ENCODE peak calls at places on chromosomes 6 and 20, in four cellular contexts. E is AG04450, P is AML-193, C is skeletal muscle cell. Y is an unnamed sample.

GRCh38 chr6:168518348-168518745 is 77.4 kb downstream of the SMOC2 start:
- DNase-seq in P (no peak), C (no peak), E (no peak), Y (no peak)

GRCh38 chr20:62951896-62952372 is 575 bp upstream of the SLC17A9 start:
- DNase-seq in E (no peak), C (no peak), P (no peak), Y (no peak)

GRCh38 chr6:73152998-73153757 is 72.1 kb downstream of the KHDC1L start:
- DNase-seq in P (no peak), E (peak; percentile 4), C (peak; percentile 15), Y (no peak)

GRCh38 chr6:107179004-107179403 is 63.7 kb upstream of the BEND3 start:
- DNase-seq in E (no peak), P (peak; percentile 24), C (no peak), Y (no peak)

GRCh38 chr6:158031191-158031444 is 49.5 kb downstream of the SYNJ2 start:
- DNase-seq in P (no peak), C (no peak), E (no peak), Y (no peak)

GRCh38 chr20:1875762-1876161 is 19.4 kb upstream of the SIRPA start:
- DNase-seq in C (no peak), E (no peak), P (no peak), Y (no peak)

GRCh38 chr20:57287007-57287810 is 20.8 kb upstream of the BMP7 start:
- DNase-seq in P (no peak), E (no peak), C (no peak), Y (no peak)

GRCh38 chr6:121647905-121648304 is 212.5 kb downstream of the GJA1 start:
- DNase-seq in E (peak; percentile 20), C (peak; percentile 37), P (no peak), Y (no peak)

GRCh38 chr20:46206025-46206424 is 87.9 kb downstream of the CD40 start:
- DNase-seq in E (no peak), P (peak; percentile 90), C (no peak), Y (no peak)

GRCh38 chr6:105894556-105894955 is 191.6 kb upstream of the PRDM1 start:
- DNase-seq in C (no peak), E (no peak), P (no peak), Y (no peak)

GRCh38 chr6:12504325-12504966 is 212.1 kb upstream of the PHACTR1 start:
- DNase-seq in C (no peak), E (no peak), P (peak; percentile 21), Y (no peak)

GRCh38 chr20:48897298-48898044 is 24.0 kb upstream of the ARFGEF2 start:
- DNase-seq in P (no peak), E (peak; percentile 47), C (peak; percentile 52), Y (no peak)

GRCh38 chr20:60250251-60250650 is 292.0 kb downstream of the CDH26 start:
- DNase-seq in E (no peak), P (no peak), C (no peak), Y (no peak)

GRCh38 chr6:158595223-158595622 is 35.3 kb downstream of the TMEM181 start:
- DNase-seq in E (no peak), C (no peak), P (peak; percentile 5), Y (no peak)

GRCh38 chr6:1609662-1610496 is at the start of gene FOXC1:
- DNase-seq in P (peak; percentile 82), C (peak; percentile 71), E (peak; percentile 67), Y (peak; percentile 51)

GRCh38 chr20:39661833-39662232 is 699.7 kb downstream of the DHX35 start:
- DNase-seq in E (no peak), C (no peak), P (no peak), Y (no peak)

GRCh38 chr6:137873273-137873762 is 6.3 kb downstream of the TNFAIP3 start:
- DNase-seq in E (peak; percentile 60), P (peak; percentile 67), C (peak; percentile 94), Y (peak; percentile 66)

GRCh38 chr6:93678841-93679454 is 259.6 kb upstream of the EPHA7 start:
- DNase-seq in P (no peak), E (no peak), C (no peak), Y (no peak)

GRCh38 chr20:61621381-61621780 is 369.3 kb downstream of the CDH4 start:
- DNase-seq in E (no peak), P (no peak), C (no peak), Y (no peak)

GRCh38 chr6:153059757-153060156 is 57.2 kb upstream of the MTRF1L start:
- DNase-seq in P (no peak), E (no peak), C (no peak), Y (no peak)

GRCh38 chr20:4086771-4087677 is 71.7 kb upstream of the RNF24 start:
- DNase-seq in E (no peak), P (no peak), C (no peak), Y (no peak)

GRCh38 chr6:38909020-38909730 is 139.4 kb upstream of the GLP1R start:
- DNase-seq in E (no peak), C (no peak), P (no peak), Y (no peak)

GRCh38 chr6:76861403-76861802 is 601.9 kb downstream of the HTR1B start:
- DNase-seq in P (peak; percentile 43), E (no peak), C (no peak), Y (no peak)

GRCh38 chr20:49594143-49594928 is 26.4 kb upstream of the PTGIS start:
- DNase-seq in C (peak; percentile 39), E (peak; percentile 69), P (no peak), Y (peak; percentile 67)

GRCh38 chr6:142374090-142374783 is 72.4 kb downstream of the ADGRG6 start:
- DNase-seq in P (no peak), C (no peak), E (no peak), Y (no peak)

GRCh38 chr20:47735412-47736400 is 49.6 kb downstream of the SULF2 start:
- DNase-seq in C (no peak), P (peak; percentile 92), E (no peak), Y (no peak)

GRCh38 chr6:107491791-107492674 is 2.1 kb downstream of the SOBP start:
- DNase-seq in C (peak; percentile 63), P (no peak), E (no peak), Y (no peak)

GRCh38 chr6:111713196-111713705 is 107.6 kb upstream of the TRAF3IP2 start:
- DNase-seq in E (no peak), C (no peak), P (no peak), Y (no peak)

GRCh38 chr20:51712501-51713212 is 55.5 kb downstream of the ATP9A start:
- DNase-seq in C (no peak), P (no peak), E (no peak), Y (no peak)

GRCh38 chr6:117681321-117681720 is 6.1 kb downstream of the NUS1 start:
- DNase-seq in C (no peak), P (no peak), E (no peak), Y (no peak)

GRCh38 chr6:35564733-35565132 is 52.0 kb upstream of the TULP1 start:
- DNase-seq in C (no peak), P (no peak), E (no peak), Y (no peak)

GRCh38 chr20:36467076-36467999 is 74.0 kb upstream of the MYL9 start:
- DNase-seq in E (no peak), P (no peak), C (no peak), Y (no peak)

GRCh38 chr20:19098092-19098491 is 114.3 kb upstream of the SLC24A3 start:
- DNase-seq in P (no peak), C (no peak), E (no peak), Y (no peak)

GRCh38 chr6:138590796-138591709 is 91.8 kb upstream of the NHSL1 start:
- DNase-seq in P (peak; percentile 49), C (no peak), E (peak; percentile 50), Y (peak; percentile 26)

GRCh38 chr6:31366693-31367470 is 9.9 kb upstream of the HLA-B start:
- DNase-seq in E (peak; percentile 74), C (peak; percentile 45), P (peak; percentile 93), Y (peak; percentile 86)

GRCh38 chr6:120557554-120557953 is 776.7 kb downstream of the TBC1D32 start:
- DNase-seq in C (no peak), P (no peak), E (no peak), Y (no peak)